ENCODE peak calls at places on chromosomes 12 and 14, in four cellular contexts. B is HepG2, X is K562, V is GM12878. W is an unnamed sample.

GRCh38 chr14:99069946-99070345 is 202.1 kb downstream of the BCL11B start:
- DNase-seq in B (no peak), X (no peak), V (no peak), W (no peak)

GRCh38 chr14:49893309-49894213 is 679 bp downstream of the ARF6 start:
- DNase-seq in B (no peak), X (peak; percentile 74), V (no peak), W (no peak)

GRCh38 chr14:101219896-101220703 is 316.6 kb upstream of the RTL1 start:
- DNase-seq in B (no peak), X (no peak), V (no peak), W (no peak)

GRCh38 chr12:131090254-131091210 is 136.8 kb downstream of the ADGRD1 start:
- DNase-seq in B (no peak), X (no peak), V (no peak), W (no peak)

GRCh38 chr12:42332301-42332894 is 6.4 kb downstream of the PPHLN1 start:
- DNase-seq in B (peak; percentile 34), X (peak; percentile 65), V (no peak), W (peak; percentile 51)

GRCh38 chr14:77082356-77082755 is 15.7 kb upstream of the CIPC start:
- DNase-seq in B (no peak), X (peak; percentile 51), V (no peak), W (no peak)

GRCh38 chr12:74538491-74539258 is 1.0 kb downstream of the ATXN7L3B start:
- DNase-seq in B (no peak), X (peak; percentile 33), V (no peak), W (no peak)

GRCh38 chr12:5581616-5582367 is 149.9 kb downstream of the NTF3 start:
- DNase-seq in B (no peak), X (no peak), V (no peak), W (no peak)

GRCh38 chr14:28365510-28365909 is 401.1 kb upstream of the FOXG1 start:
- DNase-seq in B (no peak), X (no peak), V (no peak), W (no peak)

GRCh38 chr12:43914391-43914790 is 78.5 kb downstream of the TMEM117 start:
- DNase-seq in B (no peak), X (no peak), V (no peak), W (no peak)

GRCh38 chr12:53543539-53543938 is 36.3 kb upstream of the NPFF start:
- DNase-seq in B (peak; percentile 68), X (peak; percentile 63), V (peak; percentile 53), W (peak; percentile 73)

GRCh38 chr12:125187148-125187733 is 122.0 kb downstream of the AACS start:
- DNase-seq in B (no peak), X (no peak), V (no peak), W (no peak)

GRCh38 chr14:20846560-20846959 is 43.9 kb upstream of the RNASE1 start:
- DNase-seq in B (no peak), X (no peak), V (no peak), W (no peak)

GRCh38 chr14:65709576-65709975 is 297.0 kb downstream of the FUT8 start:
- DNase-seq in B (no peak), X (no peak), V (no peak), W (no peak)

GRCh38 chr12:82682851-82683261 is 3.9 kb upstream of the TMTC2 start:
- DNase-seq in B (no peak), X (no peak), V (no peak), W (no peak)

GRCh38 chr14:26703967-26704366 is 106.1 kb upstream of the NOVA1 start:
- DNase-seq in B (no peak), X (no peak), V (no peak), W (no peak)

GRCh38 chr12:27914956-27915355 is 57.6 kb downstream of the PTHLH start:
- DNase-seq in B (no peak), X (no peak), V (no peak), W (no peak)

GRCh38 chr14:59354666-59355065 is 110.5 kb downstream of the GPR135 start:
- DNase-seq in B (no peak), X (no peak), V (no peak), W (peak; percentile 88)

GRCh38 chr12:122322501-122322900 is 56.2 kb upstream of the VPS33A start:
- DNase-seq in B (no peak), X (no peak), V (no peak), W (peak; percentile 52)

GRCh38 chr12:14901228-14901562 is 15.5 kb upstream of the MGP start:
- DNase-seq in B (no peak), X (no peak), V (no peak), W (no peak)

GRCh38 chr14:90549794-90550591 is 153.2 kb downstream of the CALM1 start:
- DNase-seq in B (no peak), X (no peak), V (no peak), W (no peak)

GRCh38 chr12:122743895-122744525 is 8.6 kb upstream of the DENR start:
- DNase-seq in B (no peak), X (no peak), V (no peak), W (no peak)

GRCh38 chr14:23364604-23365352 is at the start of gene EFS:
- DNase-seq in B (no peak), X (no peak), V (no peak), W (peak; percentile 18)

GRCh38 chr14:46250113-46250703 is 401.4 kb downstream of the RPL10L start:
- DNase-seq in B (peak; percentile 2), X (peak; percentile 1), V (no peak), W (no peak)

GRCh38 chr12:108367436-108367835 is 28.3 kb upstream of the CMKLR1 start:
- DNase-seq in B (no peak), X (no peak), V (no peak), W (no peak)

GRCh38 chr12:6745751-6746525 is 7.0 kb downstream of the MLF2 start:
- DNase-seq in B (no peak), X (no peak), V (no peak), W (no peak)

GRCh38 chr12:65568517-65568916 is 255.8 kb upstream of the HMGA2 start:
- DNase-seq in B (no peak), X (no peak), V (no peak), W (peak; percentile 84)

GRCh38 chr14:77541905-77542304 is 43.3 kb upstream of the ISM2 start:
- DNase-seq in B (no peak), X (no peak), V (no peak), W (no peak)

GRCh38 chr12:116861331-116861730 is 19.9 kb downstream of the HRK start:
- DNase-seq in B (no peak), X (peak; percentile 24), V (peak; percentile 43), W (peak; percentile 90)
- TF ChIP-seq CEBPB in B (no peak), X (no peak), V (no peak), W (no peak)

GRCh38 chr14:70698288-70698687 is 56.6 kb downstream of the TTC9 start:
- DNase-seq in B (peak; percentile 29), X (peak; percentile 57), V (no peak), W (peak; percentile 19)
- H2AFZ ChIP-seq in B (no peak overlapping the region), X (peak overlapping the region; percentile 63), V (no peak overlapping the region), W (peak overlapping the region; percentile 6)

DNA sequence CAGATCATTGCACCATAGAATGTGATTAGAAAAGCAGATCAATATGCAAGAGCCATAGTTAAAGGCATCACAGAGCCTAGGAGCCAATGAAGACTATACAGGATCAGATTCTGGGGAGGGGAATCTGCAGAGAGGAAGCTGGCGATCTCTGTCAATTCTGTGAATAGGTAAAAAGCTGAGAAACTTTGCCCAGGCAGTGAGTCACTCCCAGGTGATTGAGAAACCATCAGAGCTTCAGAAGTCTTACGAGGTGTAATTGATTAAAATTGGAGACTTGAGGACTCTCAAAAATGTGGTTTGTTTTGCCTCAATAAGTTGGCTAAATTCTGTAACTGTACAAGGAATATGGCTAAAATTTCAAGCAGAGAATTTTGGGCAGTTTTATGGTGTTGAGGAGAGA is 41.7 kb upstream of the TSPAN11 start:
- DNase-seq in B (no peak), X (no peak), V (no peak), W (no peak)
- TF ChIP-seq SMC3 in B (no peak), X (no peak), V (no peak), W (no peak)

DNA sequence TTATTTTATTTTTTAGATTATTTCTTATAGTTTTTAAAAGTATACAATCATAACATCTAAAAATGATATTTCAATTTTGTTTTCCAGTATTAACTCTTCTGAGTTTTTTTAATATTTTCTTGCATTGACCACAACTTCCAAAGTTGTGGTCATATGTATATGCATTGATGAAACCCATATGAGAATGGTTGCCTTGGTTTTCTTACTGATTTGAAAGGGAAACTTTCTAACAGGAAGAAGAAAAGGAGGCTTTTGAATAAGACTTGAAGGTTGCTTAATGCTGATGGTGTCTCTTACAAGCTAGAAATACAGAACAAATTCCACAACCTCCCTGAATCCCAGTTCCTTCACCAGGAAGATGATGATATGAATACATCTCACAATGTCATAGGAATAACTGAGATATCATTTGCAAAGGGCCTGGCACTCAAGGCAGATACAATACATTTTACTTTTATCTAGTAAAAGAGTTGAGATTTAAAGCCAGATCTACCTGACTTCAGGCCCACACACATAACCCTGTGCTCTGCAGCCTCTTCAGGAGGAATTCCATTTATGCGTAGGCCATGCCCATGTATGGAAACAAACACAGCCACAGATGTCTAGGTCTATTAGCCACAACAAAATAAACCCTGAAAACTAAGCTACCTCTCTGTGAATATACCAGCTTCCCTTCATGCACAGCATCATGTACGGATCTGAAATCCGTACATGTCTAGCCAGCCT is 165.4 kb upstream of the PLEKHG7 start:
- DNase-seq in B (no peak), X (no peak), V (no peak), W (no peak)
- TF ChIP-seq CEBPB in B (no peak), X (no peak), V (no peak), W (no peak)